ENCODE peak calls at places on chromosomes 2 and 18, in six cellular contexts. X, L, J, M, D and T are unnamed samples.

GRCh38 chr2:233764264-233764663 is 4.2 kb downstream of the UGT1A1 start:
- DNase-seq in X (no peak), L (peak), J (no peak), M (no peak), D (peak), T (no peak)

GRCh38 chr2:161599842-161600241 is 24.4 kb upstream of the SLC4A10 start:
- DNase-seq in X (no peak), L (no peak), J (no peak), M (no peak), D (no peak), T (no peak)

GRCh38 chr18:6994719-6995430 is 122.7 kb downstream of the LAMA1 start:
- DNase-seq in X (no peak), L (no peak), J (no peak), M (no peak), D (no peak), T (no peak)

GRCh38 chr2:106095478-106096392 is 98.4 kb downstream of the UXS1 start:
- DNase-seq in X (no peak), L (no peak), J (no peak), M (no peak), D (no peak), T (no peak)

GRCh38 chr18:3452750-3453539 is 3.0 kb downstream of the TGIF1 start:
- DNase-seq in X (no peak), L (peak), J (no peak), M (peak), D (peak), T (no peak)

GRCh38 chr2:55415300-55415699 is 4.4 kb downstream of the CCDC88A start:
- DNase-seq in X (no peak), L (no peak), J (no peak), M (no peak), D (no peak), T (no peak)

GRCh38 chr2:190540048-190540447 is 5.5 kb upstream of the NEMP2 start:
- DNase-seq in X (no peak), L (no peak), J (no peak), M (no peak), D (peak), T (no peak)

GRCh38 chr2:207711750-207712487 is 479 bp downstream of the CCNYL1 start:
- DNase-seq in X (peak), L (peak), J (peak), M (no peak), D (peak), T (peak)

GRCh38 chr18:41992066-41992465 is 37.0 kb downstream of the PIK3C3 start:
- DNase-seq in X (no peak), L (no peak), J (no peak), M (no peak), D (peak), T (no peak)

GRCh38 chr2:67510745-67511144 is 113.6 kb downstream of the ETAA1 start:
- DNase-seq in X (no peak), L (peak), J (no peak), M (no peak), D (no peak), T (no peak)

GRCh38 chr18:42446195-42446594 is 491.2 kb downstream of the PIK3C3 start:
- DNase-seq in X (no peak), L (no peak), J (no peak), M (no peak), D (peak), T (no peak)

GRCh38 chr2:128523490-128523889 is 204.8 kb upstream of the HS6ST1 start:
- DNase-seq in X (no peak), L (no peak), J (no peak), M (no peak), D (no peak), T (no peak)

GRCh38 chr2:112257575-112257974 is 2.7 kb upstream of the ZC3H8 start:
- DNase-seq in X (no peak), L (peak), J (no peak), M (no peak), D (no peak), T (no peak)

GRCh38 chr2:151802315-151802714 is 25.9 kb downstream of the ARL5A start:
- DNase-seq in X (no peak), L (no peak), J (no peak), M (no peak), D (no peak), T (no peak)

GRCh38 chr18:56447972-56448371 is 190.4 kb downstream of the TXNL1 start:
- DNase-seq in X (no peak), L (peak), J (no peak), M (no peak), D (no peak), T (no peak)

GRCh38 chr2:1814616-1815015 is 70.3 kb upstream of the PXDN start:
- DNase-seq in X (no peak), L (no peak), J (no peak), M (no peak), D (no peak), T (no peak)

GRCh38 chr2:12754643-12755042 is 37.9 kb downstream of the TRIB2 start:
- DNase-seq in X (no peak), L (no peak), J (peak), M (peak), D (no peak), T (no peak)

GRCh38 chr2:8488001-8488738 is 193.7 kb upstream of the ID2 start:
- DNase-seq in X (no peak), L (no peak), J (no peak), M (no peak), D (no peak), T (peak)

GRCh38 chr2:220147186-220147585 is 519.8 kb downstream of the SLC4A3 start:
- DNase-seq in X (no peak), L (peak), J (no peak), M (no peak), D (no peak), T (no peak)

GRCh38 chr2:168974370-168974769 is 56.8 kb downstream of the ABCB11 start:
- DNase-seq in X (no peak), L (no peak), J (no peak), M (no peak), D (no peak), T (no peak)
- H3K14ac ChIP-seq in X (no peak), L (no peak), J (no peak), M (no peak), D (no peak), T (no peak)

DNA sequence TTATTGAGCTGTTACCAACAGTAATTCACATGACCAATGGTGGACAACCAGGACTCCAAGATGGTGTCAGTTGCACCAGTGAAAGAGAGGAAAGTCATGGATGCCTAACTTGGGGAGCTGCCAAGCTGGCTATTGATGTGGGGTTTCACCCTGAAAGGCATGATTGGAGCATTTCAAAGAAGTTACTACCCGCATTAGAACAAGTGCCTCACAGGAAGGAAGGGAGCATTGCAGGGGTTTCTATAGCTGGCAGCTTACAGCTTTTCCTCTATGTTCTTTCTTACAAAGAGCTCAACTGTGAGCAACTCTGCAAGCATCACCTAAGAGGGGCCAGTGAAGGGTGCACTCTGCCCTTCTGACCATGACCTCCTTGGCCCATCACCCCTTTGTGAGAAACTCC is 93.1 kb downstream of the TNFRSF11A start:
- DNase-seq in X (no peak), L (no peak), J (no peak), M (no peak), D (no peak), T (no peak)
- H3K14ac ChIP-seq in X (no peak), L (no peak), J (no peak), M (no peak), D (no peak), T (no peak)

DNA sequence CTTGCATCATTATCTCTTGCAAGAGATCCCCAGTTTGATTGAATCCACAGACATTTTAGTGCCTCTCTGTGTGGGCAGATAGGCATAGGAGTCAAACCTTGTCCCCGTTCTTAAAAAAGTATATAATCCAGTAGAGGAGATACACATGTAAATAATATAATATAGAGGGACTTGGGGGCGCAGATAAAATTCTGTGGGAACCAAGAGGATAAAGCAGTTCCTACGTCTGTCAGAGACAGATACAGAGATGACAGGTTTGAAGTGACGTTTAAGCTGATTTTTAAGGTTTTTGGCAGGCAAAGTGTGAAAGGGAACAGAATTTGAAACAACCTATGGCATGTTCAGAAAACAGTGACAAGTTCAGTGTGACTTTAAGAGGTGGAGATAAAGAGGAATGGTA is 63.1 kb downstream of the CAB39 start:
- DNase-seq in X (no peak), L (no peak), J (no peak), M (no peak), D (no peak), T (no peak)
- H3K14ac ChIP-seq in X (no peak), L (peak), J (no peak), M (no peak), D (no peak), T (no peak)

GRCh38 chr2:241092677-241093076 is 9.4 kb downstream of the MTERF4 start:
- DNase-seq in X (no peak), L (no peak), J (no peak), M (no peak), D (no peak), T (no peak)

GRCh38 chr2:241091201-241091600 is 10.9 kb downstream of the MTERF4 start:
- DNase-seq in X (no peak), L (no peak), J (no peak), M (no peak), D (no peak), T (no peak)

GRCh38 chr2:241088791-241089732 is 13.0 kb downstream of the MTERF4 start:
- DNase-seq in X (no peak), L (no peak), J (no peak), M (no peak), D (no peak), T (no peak)

GRCh38 chr2:241094172-241094571 is 7.9 kb downstream of the MTERF4 start:
- DNase-seq in X (no peak), L (no peak), J (no peak), M (no peak), D (no peak), T (no peak)

GRCh38 chr2:241091734-241092445 is 10.2 kb downstream of the MTERF4 start:
- DNase-seq in X (no peak), L (no peak), J (no peak), M (no peak), D (no peak), T (no peak)
- H3K14ac ChIP-seq in X (no peak), L (no peak), J (no peak), M (no peak), D (no peak), T (no peak)

GRCh38 chr2:74413001-74413698 is 8.3 kb downstream of the C2orf81 start:
- DNase-seq in X (no peak), L (no peak), J (no peak), M (no peak), D (no peak), T (peak)
- H3K14ac ChIP-seq in X (no peak), L (no peak), J (no peak), M (no peak), D (no peak), T (no peak)

GRCh38 chr18:69401475-69402218 is 959 bp downstream of the DOK6 start:
- DNase-seq in X (peak), L (peak), J (peak), M (peak), D (peak), T (no peak)
- H3K14ac ChIP-seq in X (no peak), L (no peak), J (no peak), M (no peak), D (no peak), T (no peak)